ENCODE peak calls at places on chromosomes 7 and 10, in nine cellular contexts. One of them, this sample, is unnamed.

GRCh38 chr10:131703941-131704340 is 196.9 kb upstream of the PPP2R2D start:
- DNase-seq in tibial nerve: no peak
- DNase-seq in uterus: no peak
- DNase-seq in body of pancreas: no peak
- DNase-seq in endodermal cell: no peak
- DNase-seq in right cardiac atrium: no peak
- DNase-seq in breast epithelium: no peak
- DNase-seq in NT2/D1: no peak
- DNase-seq in skeletal muscle cell: no peak
- DNase-seq in this sample: no peak

GRCh38 chr7:10082896-10083295 is 890.8 kb upstream of the PHF14 start:
- DNase-seq in tibial nerve: no peak
- DNase-seq in uterus: no peak
- DNase-seq in body of pancreas: no peak
- DNase-seq in endodermal cell: no peak
- DNase-seq in right cardiac atrium: no peak
- DNase-seq in breast epithelium: no peak
- DNase-seq in NT2/D1: no peak
- DNase-seq in skeletal muscle cell: no peak
- DNase-seq in this sample: no peak

GRCh38 chr10:101923212-101923611 is 79.6 kb upstream of the KCNIP2 start:
- DNase-seq in tibial nerve: no peak
- DNase-seq in uterus: no peak
- DNase-seq in body of pancreas: no peak
- DNase-seq in endodermal cell: no peak
- DNase-seq in right cardiac atrium: no peak
- DNase-seq in breast epithelium: no peak
- DNase-seq in NT2/D1: no peak
- DNase-seq in skeletal muscle cell: no peak
- DNase-seq in this sample: no peak

GRCh38 chr7:135718794-135719436 is 9.1 kb downstream of the SLC13A4 start:
- DNase-seq in tibial nerve: no peak
- DNase-seq in uterus: no peak
- DNase-seq in body of pancreas: no peak
- DNase-seq in endodermal cell: no peak
- DNase-seq in right cardiac atrium: no peak
- DNase-seq in breast epithelium: no peak
- DNase-seq in NT2/D1: no peak
- DNase-seq in skeletal muscle cell: no peak
- DNase-seq in this sample: peak

GRCh38 chr7:41006591-41006990 is 696.3 kb downstream of the INHBA start:
- DNase-seq in tibial nerve: no peak
- DNase-seq in uterus: no peak
- DNase-seq in body of pancreas: no peak
- DNase-seq in endodermal cell: no peak
- DNase-seq in right cardiac atrium: no peak
- DNase-seq in breast epithelium: no peak
- DNase-seq in NT2/D1: no peak
- DNase-seq in skeletal muscle cell: no peak
- DNase-seq in this sample: no peak

GRCh38 chr10:91251430-91252056 is 31.1 kb downstream of the PCGF5 start:
- DNase-seq in tibial nerve: peak
- DNase-seq in uterus: peak
- DNase-seq in body of pancreas: peak
- DNase-seq in endodermal cell: peak
- DNase-seq in right cardiac atrium: no peak
- DNase-seq in breast epithelium: peak
- DNase-seq in NT2/D1: peak
- DNase-seq in skeletal muscle cell: peak
- DNase-seq in this sample: peak

GRCh38 chr7:49596701-49597491 is 176.5 kb upstream of the VWC2 start:
- DNase-seq in tibial nerve: no peak
- DNase-seq in uterus: no peak
- DNase-seq in body of pancreas: no peak
- DNase-seq in endodermal cell: no peak
- DNase-seq in right cardiac atrium: no peak
- DNase-seq in breast epithelium: no peak
- DNase-seq in NT2/D1: no peak
- DNase-seq in skeletal muscle cell: no peak
- DNase-seq in this sample: no peak

GRCh38 chr10:118106426-118106825 is 59.7 kb upstream of the RAB11FIP2 start:
- DNase-seq in tibial nerve: no peak
- DNase-seq in uterus: peak
- DNase-seq in body of pancreas: peak
- DNase-seq in endodermal cell: peak
- DNase-seq in right cardiac atrium: no peak
- DNase-seq in breast epithelium: no peak
- DNase-seq in NT2/D1: peak
- DNase-seq in skeletal muscle cell: no peak
- DNase-seq in this sample: peak

GRCh38 chr7:107933386-107934013 is 42.5 kb downstream of the DLD start:
- DNase-seq in tibial nerve: no peak
- DNase-seq in uterus: no peak
- DNase-seq in body of pancreas: no peak
- DNase-seq in endodermal cell: peak
- DNase-seq in right cardiac atrium: no peak
- DNase-seq in breast epithelium: no peak
- DNase-seq in NT2/D1: peak
- DNase-seq in skeletal muscle cell: no peak
- DNase-seq in this sample: no peak

GRCh38 chr7:141478845-141479244 is 72.4 kb upstream of the AGK start:
- DNase-seq in tibial nerve: no peak
- DNase-seq in uterus: no peak
- DNase-seq in body of pancreas: no peak
- DNase-seq in endodermal cell: no peak
- DNase-seq in right cardiac atrium: no peak
- DNase-seq in breast epithelium: no peak
- DNase-seq in NT2/D1: no peak
- DNase-seq in skeletal muscle cell: no peak
- DNase-seq in this sample: no peak

GRCh38 chr7:1666251-1666778 is 3.8 kb upstream of the ELFN1 start:
- DNase-seq in tibial nerve: no peak
- DNase-seq in uterus: peak
- DNase-seq in body of pancreas: no peak
- DNase-seq in endodermal cell: peak
- DNase-seq in right cardiac atrium: peak
- DNase-seq in breast epithelium: no peak
- DNase-seq in NT2/D1: no peak
- DNase-seq in skeletal muscle cell: no peak
- DNase-seq in this sample: no peak

GRCh38 chr7:20440472-20441105 is 109.9 kb downstream of the ITGB8 start:
- DNase-seq in tibial nerve: no peak
- DNase-seq in uterus: no peak
- DNase-seq in body of pancreas: peak
- DNase-seq in endodermal cell: peak
- DNase-seq in right cardiac atrium: peak
- DNase-seq in breast epithelium: no peak
- DNase-seq in NT2/D1: peak
- DNase-seq in skeletal muscle cell: peak
- DNase-seq in this sample: no peak

DNA sequence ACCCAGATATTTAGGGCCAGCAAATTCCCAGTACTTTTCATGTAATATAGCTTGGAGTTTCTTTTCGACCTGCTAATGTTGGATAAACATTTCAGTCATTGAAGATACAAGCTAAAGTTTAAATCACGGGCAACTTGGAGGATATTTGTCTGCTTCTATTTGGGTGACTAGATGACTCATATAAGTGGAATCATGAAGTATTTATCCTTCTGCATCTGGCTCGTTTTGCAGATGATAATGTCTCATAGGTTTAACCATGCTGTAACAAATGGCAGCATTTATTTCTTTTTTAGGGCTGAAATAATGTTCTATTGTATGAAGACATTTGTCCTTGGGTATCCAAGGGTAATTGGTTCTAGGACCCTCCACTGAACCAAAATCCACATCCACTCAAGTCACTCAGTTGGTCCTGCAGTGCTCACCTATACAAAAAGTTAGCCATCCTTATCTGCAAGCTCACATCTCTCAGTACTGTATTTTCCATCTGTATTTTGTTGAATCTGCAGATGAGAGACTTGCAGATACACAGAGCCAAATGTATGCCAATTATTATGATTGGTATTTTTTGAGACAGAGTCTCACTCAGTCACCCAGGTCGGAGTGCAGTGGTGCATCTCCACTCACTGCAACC is 187.2 kb upstream of the CSTF2T start:
- DNase-seq in tibial nerve: no peak
- DNase-seq in uterus: no peak
- DNase-seq in body of pancreas: no peak
- DNase-seq in endodermal cell: no peak
- DNase-seq in right cardiac atrium: no peak
- DNase-seq in breast epithelium: no peak
- DNase-seq in NT2/D1: no peak
- DNase-seq in skeletal muscle cell: peak
- DNase-seq in this sample: no peak
- H3K4me3 ChIP-seq in tibial nerve: no peak
- H3K4me3 ChIP-seq in uterus: no peak
- H3K4me3 ChIP-seq in body of pancreas: no peak
- H3K4me3 ChIP-seq in endodermal cell: no peak
- H3K4me3 ChIP-seq in right cardiac atrium: no peak
- H3K4me3 ChIP-seq in breast epithelium: no peak
- H3K4me3 ChIP-seq in NT2/D1: no peak
- H3K4me3 ChIP-seq in skeletal muscle cell: no peak
- H3K4me3 ChIP-seq in this sample: no peak

DNA sequence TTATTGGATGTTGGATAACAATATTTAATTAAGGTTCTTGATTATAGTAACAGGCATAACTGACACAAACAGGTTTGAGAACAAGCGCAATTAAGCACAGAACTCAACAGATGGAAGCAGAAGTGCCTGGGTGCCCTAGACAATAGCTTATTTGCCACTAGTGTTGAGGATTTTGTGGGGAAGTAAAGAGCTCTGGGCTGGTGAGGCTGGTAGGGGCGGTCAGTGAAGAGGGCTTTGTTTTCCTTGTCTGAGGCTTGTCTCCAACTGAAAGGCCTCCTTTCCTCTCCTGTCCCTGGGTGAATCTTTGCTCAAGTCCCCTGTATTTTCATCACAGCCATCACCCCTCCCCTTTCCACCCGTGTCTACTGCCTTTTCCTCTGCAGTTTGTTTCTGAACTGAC is 104.6 kb downstream of the KAT6B start:
- DNase-seq in tibial nerve: no peak
- DNase-seq in uterus: no peak
- DNase-seq in body of pancreas: no peak
- DNase-seq in endodermal cell: no peak
- DNase-seq in right cardiac atrium: no peak
- DNase-seq in breast epithelium: no peak
- DNase-seq in NT2/D1: no peak
- DNase-seq in skeletal muscle cell: no peak
- DNase-seq in this sample: no peak
- H3K4me3 ChIP-seq in tibial nerve: no peak
- H3K4me3 ChIP-seq in uterus: no peak
- H3K4me3 ChIP-seq in body of pancreas: no peak
- H3K4me3 ChIP-seq in endodermal cell: no peak
- H3K4me3 ChIP-seq in right cardiac atrium: no peak
- H3K4me3 ChIP-seq in breast epithelium: no peak
- H3K4me3 ChIP-seq in NT2/D1: no peak
- H3K4me3 ChIP-seq in skeletal muscle cell: no peak
- H3K4me3 ChIP-seq in this sample: no peak

GRCh38 chr10:77565590-77566023 is 72.0 kb downstream of the KCNMA1 start:
- DNase-seq in tibial nerve: no peak
- DNase-seq in uterus: no peak
- DNase-seq in body of pancreas: no peak
- DNase-seq in endodermal cell: peak
- DNase-seq in right cardiac atrium: no peak
- DNase-seq in breast epithelium: no peak
- DNase-seq in NT2/D1: no peak
- DNase-seq in skeletal muscle cell: no peak
- DNase-seq in this sample: no peak
- H3K4me3 ChIP-seq in tibial nerve: no peak
- H3K4me3 ChIP-seq in uterus: no peak
- H3K4me3 ChIP-seq in body of pancreas: no peak
- H3K4me3 ChIP-seq in endodermal cell: no peak
- H3K4me3 ChIP-seq in right cardiac atrium: no peak
- H3K4me3 ChIP-seq in breast epithelium: no peak
- H3K4me3 ChIP-seq in NT2/D1: no peak
- H3K4me3 ChIP-seq in skeletal muscle cell: no peak
- H3K4me3 ChIP-seq in this sample: no peak

GRCh38 chr10:129951841-129952240 is 12.2 kb downstream of the EBF3 start:
- DNase-seq in tibial nerve: no peak
- DNase-seq in uterus: no peak
- DNase-seq in body of pancreas: no peak
- DNase-seq in endodermal cell: no peak
- DNase-seq in right cardiac atrium: peak
- DNase-seq in breast epithelium: no peak
- DNase-seq in NT2/D1: no peak
- DNase-seq in skeletal muscle cell: no peak
- DNase-seq in this sample: no peak

GRCh38 chr10:129953541-129954031 is 10.5 kb downstream of the EBF3 start:
- DNase-seq in tibial nerve: no peak
- DNase-seq in uterus: no peak
- DNase-seq in body of pancreas: no peak
- DNase-seq in endodermal cell: no peak
- DNase-seq in right cardiac atrium: peak
- DNase-seq in breast epithelium: no peak
- DNase-seq in NT2/D1: no peak
- DNase-seq in skeletal muscle cell: no peak
- DNase-seq in this sample: no peak

GRCh38 chr10:129951251-129951808 is 12.7 kb downstream of the EBF3 start:
- DNase-seq in tibial nerve: no peak
- DNase-seq in uterus: no peak
- DNase-seq in body of pancreas: no peak
- DNase-seq in endodermal cell: no peak
- DNase-seq in right cardiac atrium: peak
- DNase-seq in breast epithelium: no peak
- DNase-seq in NT2/D1: no peak
- DNase-seq in skeletal muscle cell: no peak
- DNase-seq in this sample: no peak

GRCh38 chr10:129954916-129955315 is 9.2 kb downstream of the EBF3 start:
- DNase-seq in tibial nerve: no peak
- DNase-seq in uterus: no peak
- DNase-seq in body of pancreas: no peak
- DNase-seq in endodermal cell: no peak
- DNase-seq in right cardiac atrium: no peak
- DNase-seq in breast epithelium: no peak
- DNase-seq in NT2/D1: no peak
- DNase-seq in skeletal muscle cell: no peak
- DNase-seq in this sample: no peak

DNA sequence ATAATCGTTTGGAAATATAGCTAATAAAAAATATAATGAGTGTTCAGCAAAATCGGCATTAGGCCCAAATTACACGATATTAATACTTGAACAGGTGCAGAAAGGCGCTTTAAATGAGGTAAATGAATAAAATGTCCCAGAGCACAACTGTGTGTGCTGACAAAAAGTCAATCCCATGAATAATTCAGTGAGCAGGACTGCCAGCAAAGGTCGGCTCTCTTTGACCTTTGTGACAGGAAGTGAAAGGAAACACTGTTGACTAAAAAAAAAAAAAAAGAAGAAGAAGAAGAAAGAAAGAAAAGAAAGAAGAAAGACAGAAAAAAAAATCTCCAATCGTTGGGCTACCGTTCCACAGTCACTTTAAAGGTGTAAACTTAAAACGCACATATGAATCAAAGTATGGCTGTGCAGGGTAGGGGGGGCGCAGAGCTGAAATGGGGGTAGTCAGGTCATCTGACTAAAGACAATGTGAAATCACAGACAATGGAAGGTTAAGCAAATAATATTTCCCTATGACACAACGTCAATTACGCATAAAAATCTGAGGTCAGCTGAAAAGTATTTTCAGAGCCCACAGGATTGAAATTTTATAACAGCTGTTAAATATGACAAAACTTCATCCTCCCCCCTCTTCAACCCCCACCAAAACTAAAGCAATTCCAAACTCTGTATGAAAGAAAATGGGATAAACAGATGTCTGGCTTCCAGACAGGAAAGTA is 11.1 kb downstream of the EBF3 start:
- DNase-seq in tibial nerve: no peak
- DNase-seq in uterus: no peak
- DNase-seq in body of pancreas: no peak
- DNase-seq in endodermal cell: no peak
- DNase-seq in right cardiac atrium: peak
- DNase-seq in breast epithelium: no peak
- DNase-seq in NT2/D1: no peak
- DNase-seq in skeletal muscle cell: no peak
- DNase-seq in this sample: no peak
- H3K4me3 ChIP-seq in tibial nerve: no peak
- H3K4me3 ChIP-seq in uterus: no peak
- H3K4me3 ChIP-seq in body of pancreas: no peak
- H3K4me3 ChIP-seq in endodermal cell: no peak
- H3K4me3 ChIP-seq in right cardiac atrium: no peak
- H3K4me3 ChIP-seq in breast epithelium: no peak
- H3K4me3 ChIP-seq in NT2/D1: no peak
- H3K4me3 ChIP-seq in skeletal muscle cell: no peak
- H3K4me3 ChIP-seq in this sample: no peak

This sample was measured in retinal pigment epithelial cell.